ENCODE peak calls at places on chromosomes 4 and X, in four cellular contexts. One of them, this sample, is unnamed.

GRCh38 chrX:30620980-30621716 is 32.1 kb upstream of the GK start:
- DNase-seq in HCT116: no peak
- DNase-seq in stomach: no peak
- DNase-seq in OCI-LY7: no peak
- DNase-seq in this sample: no peak

GRCh38 chr4:123701046-123701445 is 304.5 kb downstream of the SPRY1 start:
- DNase-seq in HCT116: no peak
- DNase-seq in stomach: no peak
- DNase-seq in OCI-LY7: no peak
- DNase-seq in this sample: no peak

GRCh38 chr4:119521306-119521705 is 107.3 kb downstream of the PDE5A start:
- DNase-seq in HCT116: no peak
- DNase-seq in stomach: no peak
- DNase-seq in OCI-LY7: no peak
- DNase-seq in this sample: peak

GRCh38 chrX:118612290-118612689 is 115.1 kb upstream of the IL13RA1 start:
- DNase-seq in HCT116: no peak
- DNase-seq in stomach: no peak
- DNase-seq in OCI-LY7: no peak
- DNase-seq in this sample: no peak

GRCh38 chr4:54669831-54670230 is 12.1 kb downstream of the KIT start:
- DNase-seq in HCT116: no peak
- DNase-seq in stomach: no peak
- DNase-seq in OCI-LY7: no peak
- DNase-seq in this sample: no peak

GRCh38 chr4:123952530-123953274 is 556.1 kb downstream of the SPRY1 start:
- DNase-seq in HCT116: no peak
- DNase-seq in stomach: no peak
- DNase-seq in OCI-LY7: no peak
- DNase-seq in this sample: no peak

GRCh38 chr4:107757860-107758476 is 37.9 kb upstream of the PAPSS1 start:
- DNase-seq in HCT116: no peak
- DNase-seq in stomach: no peak
- DNase-seq in OCI-LY7: peak
- DNase-seq in this sample: no peak

GRCh38 chr4:73417973-73418372 is 13.9 kb downstream of the ALB start:
- DNase-seq in HCT116: no peak
- DNase-seq in stomach: no peak
- DNase-seq in OCI-LY7: no peak
- DNase-seq in this sample: no peak

GRCh38 chr4:7422098-7422897 is 12.4 kb downstream of the PSAPL1 start:
- DNase-seq in HCT116: no peak
- DNase-seq in stomach: peak
- DNase-seq in OCI-LY7: no peak
- DNase-seq in this sample: no peak

GRCh38 chr4:189404271-189404670 is 536.4 kb upstream of the FRG1 start:
- DNase-seq in HCT116: no peak
- DNase-seq in stomach: no peak
- DNase-seq in OCI-LY7: no peak
- DNase-seq in this sample: no peak

GRCh38 chr4:121189811-121190210 is 25.7 kb upstream of the TNIP3 start:
- DNase-seq in HCT116: no peak
- DNase-seq in stomach: no peak
- DNase-seq in OCI-LY7: peak
- DNase-seq in this sample: no peak

GRCh38 chr4:52250124-52250523 is 199.0 kb downstream of the SPATA18 start:
- DNase-seq in HCT116: no peak
- DNase-seq in stomach: no peak
- DNase-seq in OCI-LY7: peak
- DNase-seq in this sample: peak

GRCh38 chr4:89829470-89830138 is 7.4 kb downstream of the SNCA start:
- DNase-seq in HCT116: no peak
- DNase-seq in stomach: no peak
- DNase-seq in OCI-LY7: peak
- DNase-seq in this sample: no peak

GRCh38 chr4:174828845-174829701 is at the start of gene GLRA3:
- DNase-seq in HCT116: no peak
- DNase-seq in stomach: peak
- DNase-seq in OCI-LY7: peak
- DNase-seq in this sample: peak

GRCh38 chrX:19569121-19569805 is 54.0 kb upstream of the MAP3K15 start:
- DNase-seq in HCT116: no peak
- DNase-seq in stomach: no peak
- DNase-seq in OCI-LY7: no peak
- DNase-seq in this sample: no peak

GRCh38 chrX:111284615-111285294 is 14.5 kb upstream of the CAPN6 start:
- DNase-seq in HCT116: no peak
- DNase-seq in stomach: peak
- DNase-seq in OCI-LY7: no peak
- DNase-seq in this sample: no peak

GRCh38 chr4:111937368-111937767 is 207.9 kb upstream of the FAM241A start:
- DNase-seq in HCT116: peak
- DNase-seq in stomach: no peak
- DNase-seq in OCI-LY7: no peak
- DNase-seq in this sample: no peak

GRCh38 chr4:129043523-129043922 is 49.8 kb downstream of the SCLT1 start:
- DNase-seq in HCT116: no peak
- DNase-seq in stomach: no peak
- DNase-seq in OCI-LY7: no peak
- DNase-seq in this sample: no peak

GRCh38 chr4:4754641-4755040 is 104.8 kb upstream of the MSX1 start:
- DNase-seq in HCT116: no peak
- DNase-seq in stomach: no peak
- DNase-seq in OCI-LY7: no peak
- DNase-seq in this sample: no peak

GRCh38 chr4:159051245-159052071 is 51.4 kb upstream of the RAPGEF2 start:
- DNase-seq in HCT116: no peak
- DNase-seq in stomach: no peak
- DNase-seq in OCI-LY7: no peak
- DNase-seq in this sample: no peak

GRCh38 chr4:26962720-26963119 is 102.1 kb downstream of the STIM2 start:
- DNase-seq in HCT116: no peak
- DNase-seq in stomach: no peak
- DNase-seq in OCI-LY7: no peak
- DNase-seq in this sample: no peak

GRCh38 chr4:820230-821172 is 5.4 kb downstream of the CPLX1 start:
- DNase-seq in HCT116: no peak
- DNase-seq in stomach: no peak
- DNase-seq in OCI-LY7: no peak
- DNase-seq in this sample: no peak

DNA sequence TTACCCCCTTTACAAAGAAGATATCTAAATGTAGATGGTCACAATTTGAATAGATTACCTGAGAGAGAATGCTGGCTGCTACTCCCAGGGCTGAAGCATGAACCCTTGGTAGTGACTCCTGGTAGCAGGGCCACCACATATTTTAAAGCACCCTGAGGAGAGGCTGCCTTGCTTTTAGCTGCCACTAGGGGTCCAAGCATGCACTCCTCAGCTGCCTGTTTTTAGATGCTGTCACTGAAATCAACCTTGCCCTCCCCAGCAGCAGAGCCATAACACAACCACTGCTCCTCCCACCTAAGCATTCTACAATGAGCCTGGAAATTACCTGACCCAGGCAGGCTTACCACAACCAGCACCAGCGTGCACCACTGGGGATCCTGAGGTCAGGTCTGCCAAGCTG is 850.9 kb downstream of the FAM133A start:
- DNase-seq in HCT116: no peak
- DNase-seq in stomach: no peak
- DNase-seq in OCI-LY7: no peak
- DNase-seq in this sample: no peak
- TF ChIP-seq CTCF in HCT116: no peak
- TF ChIP-seq CTCF in stomach: no peak
- TF ChIP-seq CTCF in OCI-LY7: peak
- TF ChIP-seq CTCF in this sample: no peak

DNA sequence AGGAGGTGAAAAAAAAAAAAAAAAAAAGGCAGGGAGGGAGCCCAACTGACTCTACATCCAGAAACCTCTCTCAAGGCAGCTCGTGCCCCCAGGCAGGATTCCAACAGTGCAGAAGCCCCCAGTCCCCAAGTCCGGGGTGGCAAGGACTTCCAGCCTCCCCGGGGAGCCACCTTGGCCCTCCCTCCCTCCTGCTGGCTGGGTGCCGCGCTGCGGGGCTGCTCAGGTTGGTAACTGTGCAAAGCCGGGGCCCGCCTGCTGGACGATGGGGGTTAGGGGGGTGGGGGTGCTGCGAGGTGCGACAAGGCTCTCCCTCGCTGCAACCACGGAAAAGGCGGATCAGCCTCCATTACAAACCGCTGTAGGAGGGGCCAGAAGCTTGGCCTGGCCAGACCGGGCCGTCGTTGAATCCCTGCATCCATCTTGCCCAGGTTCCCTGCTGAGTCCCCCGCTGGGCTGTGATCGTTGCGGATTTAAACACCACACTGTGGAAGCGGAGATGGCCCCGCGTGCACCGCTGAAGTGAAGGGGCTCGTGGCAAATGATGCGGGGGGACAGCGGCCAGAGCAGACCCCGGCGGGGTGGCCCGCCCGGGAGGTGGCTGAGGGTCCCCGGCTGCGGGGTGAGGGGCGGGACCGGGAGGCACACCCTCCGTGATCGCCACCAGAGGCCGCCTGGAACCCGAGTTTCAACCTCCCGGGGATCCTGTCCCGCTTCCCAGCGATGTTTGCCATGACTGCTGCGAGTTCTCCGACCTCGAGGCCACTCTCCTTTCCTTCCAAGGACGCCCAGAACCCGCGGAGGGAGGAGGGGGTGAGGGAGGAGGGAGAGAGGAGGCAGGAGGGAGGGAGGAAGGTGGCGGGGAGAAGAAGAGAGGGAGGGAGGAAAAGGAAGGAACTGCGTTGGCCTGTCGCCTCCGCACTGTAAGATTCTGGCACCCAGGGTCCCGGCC is 58.0 kb upstream of the DDX3X start:
- DNase-seq in HCT116: no peak
- DNase-seq in stomach: peak
- DNase-seq in OCI-LY7: peak
- DNase-seq in this sample: peak
- H3K4me3 ChIP-seq in HCT116: peak
- H3K4me3 ChIP-seq in stomach: peak
- H3K4me3 ChIP-seq in OCI-LY7: peak
- H3K4me3 ChIP-seq in this sample: peak

DNA sequence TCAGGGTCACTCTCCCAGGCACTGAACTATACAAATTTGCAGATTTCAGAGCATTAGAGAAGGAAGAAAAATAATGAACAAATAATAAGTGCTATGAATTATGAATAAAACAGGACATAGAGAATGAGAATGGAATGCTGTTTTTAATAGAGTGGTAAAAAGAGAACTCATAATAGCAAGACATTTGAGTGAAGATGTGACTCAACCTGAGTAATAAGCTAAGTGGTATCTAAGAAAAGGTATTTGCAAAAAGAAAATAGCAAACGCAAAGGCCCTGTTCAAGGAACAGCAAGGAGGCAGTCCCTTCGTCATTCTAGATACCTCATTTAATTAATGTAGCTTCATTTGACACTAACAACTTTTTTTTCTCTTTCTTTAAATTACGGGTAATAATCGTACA is 1910.0 kb upstream of the TENM3 start:
- DNase-seq in HCT116: no peak
- DNase-seq in stomach: no peak
- DNase-seq in OCI-LY7: no peak
- DNase-seq in this sample: no peak
- TF ChIP-seq CTCF in HCT116: no peak
- TF ChIP-seq CTCF in stomach: no peak
- TF ChIP-seq CTCF in OCI-LY7: no peak
- TF ChIP-seq CTCF in this sample: no peak

GRCh38 chrX:5829060-5829459 is 399.6 kb downstream of the NLGN4X start:
- DNase-seq in HCT116: no peak
- DNase-seq in stomach: no peak
- DNase-seq in OCI-LY7: no peak
- DNase-seq in this sample: no peak
- H3K4me3 ChIP-seq in HCT116: no peak
- H3K4me3 ChIP-seq in stomach: no peak
- H3K4me3 ChIP-seq in OCI-LY7: no peak
- H3K4me3 ChIP-seq in this sample: no peak

This sample was measured in colonic mucosa.